ENCODE peak calls at places on chromosome 18, in four cellular contexts. G is H9, C is mesenchymal stem cell, W is H1. R is an unnamed sample.

GRCh38 chr18:75029456-75029855 is 179.5 kb downstream of the PTGR3 start:
- DNase-seq in C (no peak), W (no peak), G (no peak), R (no peak)

GRCh38 chr18:54127759-54128378 is 96.6 kb downstream of the MBD2 start:
- DNase-seq in C (peak), G (peak), W (peak), R (peak)

GRCh38 chr18:32770651-32771168 is 2.1 kb downstream of the KLHL14 start:
- DNase-seq in C (no peak), G (peak), W (peak), R (no peak)

GRCh38 chr18:73791081-73791480 is 356.6 kb downstream of the FBXO15 start:
- DNase-seq in G (no peak), C (no peak), W (no peak), R (no peak)

GRCh38 chr18:3869848-3870247 is 419.9 kb downstream of the TGIF1 start:
- DNase-seq in C (peak), W (no peak), G (no peak), R (peak)

GRCh38 chr18:33851546-33852078 is 273.6 kb downstream of the ASXL3 start:
- DNase-seq in W (no peak), C (no peak), G (no peak), R (no peak)

GRCh38 chr18:24491882-24492281 is 31.4 kb downstream of the HRH4 start:
- DNase-seq in C (no peak), W (no peak), G (no peak), R (no peak)

GRCh38 chr18:41121116-41121826 is 833.8 kb upstream of the PIK3C3 start:
- DNase-seq in W (no peak), C (peak), G (no peak), R (peak)

GRCh38 chr18:66640431-66640830 is 36.5 kb upstream of the CDH19 start:
- DNase-seq in W (no peak), C (peak), G (no peak), R (no peak)

GRCh38 chr18:37709740-37710139 is 144.1 kb upstream of the CELF4 start:
- DNase-seq in G (no peak), W (no peak), C (no peak), R (no peak)

GRCh38 chr18:80210312-80211083 is 36.8 kb downstream of the PARD6G start:
- DNase-seq in C (peak), G (no peak), W (peak), R (no peak)

GRCh38 chr18:56451188-56451587 is 187.2 kb downstream of the TXNL1 start:
- DNase-seq in C (no peak), W (no peak), G (no peak), R (no peak)

GRCh38 chr18:67301592-67301991 is 214.9 kb downstream of the DSEL start:
- DNase-seq in G (no peak), W (no peak), C (no peak), R (no peak)

GRCh38 chr18:37565985-37566478 is 434 bp upstream of the CELF4 start:
- DNase-seq in G (peak), C (peak), W (peak), R (peak)

GRCh38 chr18:9642799-9643445 is 28.6 kb upstream of the PPP4R1 start:
- DNase-seq in G (no peak), C (peak), W (no peak), R (no peak)

GRCh38 chr18:57029761-57030160 is 117.1 kb upstream of the BOD1L2 start:
- DNase-seq in C (no peak), G (peak), W (no peak), R (no peak)

GRCh38 chr18:71028285-71028762 is 739.5 kb downstream of the SOCS6 start:
- DNase-seq in C (no peak), G (peak), W (no peak), R (no peak)

GRCh38 chr18:3525870-3526420 is 76.0 kb downstream of the TGIF1 start:
- DNase-seq in G (no peak), W (no peak), C (no peak), R (no peak)

GRCh38 chr18:63887424-63887823 is at the start of gene SERPINB2:
- DNase-seq in W (no peak), C (no peak), G (no peak), R (no peak)

GRCh38 chr18:79344208-79344581 is 51.5 kb upstream of the NFATC1 start:
- DNase-seq in W (no peak), C (no peak), G (no peak), R (no peak)

GRCh38 chr18:40957533-40958070 is 997.4 kb upstream of the PIK3C3 start:
- DNase-seq in C (no peak), W (no peak), G (no peak), R (no peak)

GRCh38 chr18:55462652-55463051 is 125.3 kb downstream of the TCF4 start:
- DNase-seq in G (no peak), C (no peak), W (no peak), R (no peak)

GRCh38 chr18:67486534-67486933 is 30.0 kb downstream of the DSEL start:
- DNase-seq in C (no peak), W (no peak), G (no peak), R (no peak)

GRCh38 chr18:42758851-42759250 is 356.6 kb downstream of the RIT2 start:
- DNase-seq in G (no peak), C (peak), W (no peak), R (no peak)

GRCh38 chr18:10474309-10474708 is 19.9 kb downstream of the APCDD1 start:
- DNase-seq in C (no peak), W (no peak), G (no peak), R (no peak)

GRCh38 chr18:24395049-24395780 is 2.4 kb downstream of the OSBPL1A start:
- DNase-seq in C (peak), G (no peak), W (no peak), R (no peak)

GRCh38 chr18:5415035-5415434 is 119.5 kb upstream of the ZBTB14 start:
- DNase-seq in G (no peak), W (no peak), C (no peak), R (no peak)

GRCh38 chr18:5972298-5972697 is 77.0 kb upstream of the TMEM200C start:
- DNase-seq in C (no peak), W (no peak), G (no peak), R (no peak)

GRCh38 chr18:25921677-25922421 is 168.6 kb downstream of the SS18 start:
- DNase-seq in G (peak), W (peak), C (peak), R (no peak)

GRCh38 chr18:5294618-5295230 is 802 bp downstream of the ZBTB14 start:
- DNase-seq in W (peak), G (peak), C (peak), R (peak)

GRCh38 chr18:22606563-22607283 is 189.0 kb upstream of the CTAGE1 start:
- DNase-seq in C (peak), W (no peak), G (no peak), R (no peak)

GRCh38 chr18:73615506-73615905 is 532.1 kb downstream of the FBXO15 start:
- DNase-seq in G (no peak), C (no peak), W (no peak), R (no peak)

GRCh38 chr18:12321331-12321730 is 13.3 kb downstream of the TUBB6 start:
- DNase-seq in G (no peak), C (no peak), W (no peak), R (no peak)

GRCh38 chr18:37668971-37669747 is 103.6 kb upstream of the CELF4 start:
- DNase-seq in W (no peak), G (peak), C (no peak), R (peak)

GRCh38 chr18:4106407-4107033 is 348.6 kb downstream of the DLGAP1 start:
- DNase-seq in G (peak), C (peak), W (peak), R (peak)

GRCh38 chr18:22687892-22688680 is 245.0 kb upstream of the RBBP8 start:
- DNase-seq in W (no peak), C (no peak), G (no peak), R (no peak)

GRCh38 chr18:2303517-2304238 is 267.6 kb downstream of the METTL4 start:
- DNase-seq in C (no peak), G (no peak), W (no peak), R (no peak)

GRCh38 chr18:13379930-13380665 is 161.5 kb downstream of the LDLRAD4 start:
- DNase-seq in W (no peak), G (no peak), C (no peak), R (no peak)
- H3K27ac ChIP-seq in W (no peak), G (no peak), C (no peak), R (no peak)

DNA sequence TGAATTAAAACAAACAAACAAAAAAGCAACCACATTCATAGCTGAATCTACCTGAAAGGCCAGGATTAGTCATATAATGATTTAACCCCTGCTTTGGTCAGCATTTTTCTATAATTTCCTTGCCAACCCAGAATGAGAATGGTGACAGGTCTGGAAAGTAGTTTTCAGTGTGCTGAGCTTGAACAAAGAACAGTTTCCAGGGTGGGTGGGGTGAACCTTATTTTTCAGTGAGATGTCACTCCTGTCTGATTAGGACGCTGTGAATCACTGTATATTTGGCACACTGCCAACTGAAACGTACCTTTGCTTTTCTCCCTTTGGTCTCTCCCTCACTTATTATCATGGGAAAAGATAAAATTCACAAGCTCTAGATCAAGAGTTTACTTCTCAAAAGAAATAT is 35.0 kb upstream of the DSC1 start:
- DNase-seq in C (no peak), W (no peak), G (no peak), R (no peak)
- H2BK12ac ChIP-seq in C (no peak), W (no peak), G (no peak), R (no peak)

GRCh38 chr18:77127769-77128671 is 4.6 kb downstream of the MBP start:
- DNase-seq in C (peak), W (no peak), G (no peak), R (no peak)
- H2BK15ac ChIP-seq in C (no peak), W (no peak), G (no peak), R (no peak)

DNA sequence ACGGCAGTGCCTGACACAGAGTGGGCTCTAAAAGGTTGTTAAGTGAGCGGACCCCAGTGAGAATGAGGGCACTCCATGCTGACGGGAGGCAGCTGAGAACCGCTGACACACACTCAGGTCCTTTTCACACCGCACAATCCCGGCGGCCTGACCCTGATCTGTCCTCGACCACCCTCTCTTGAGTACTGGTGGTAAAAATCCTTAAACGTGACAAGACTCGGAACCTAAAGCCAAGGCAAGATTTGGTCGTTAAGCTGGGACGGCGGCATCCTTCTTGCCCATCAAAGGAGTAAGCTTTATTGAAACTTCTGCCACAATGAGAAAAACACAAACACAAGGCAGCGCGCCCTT is 577 bp downstream of the TMX3 start:
- DNase-seq in W (peak), G (no peak), C (peak), R (no peak)
- H3K27ac ChIP-seq in W (no peak), G (no peak), C (no peak), R (no peak)

GRCh38 chr18:49019446-49020045 is 68.8 kb upstream of the SMAD7 start:
- DNase-seq in W (no peak), G (no peak), C (peak), R (no peak)

GRCh38 chr18:49020129-49020528 is 69.4 kb upstream of the SMAD7 start:
- DNase-seq in C (no peak), W (peak), G (peak), R (no peak)

GRCh38 chr18:49017813-49018552 is 67.2 kb upstream of the SMAD7 start:
- DNase-seq in G (no peak), W (peak), C (no peak), R (no peak)

GRCh38 chr18:49018553-49018943 is 67.8 kb upstream of the SMAD7 start:
- DNase-seq in G (no peak), C (no peak), W (no peak), R (no peak)

DNA sequence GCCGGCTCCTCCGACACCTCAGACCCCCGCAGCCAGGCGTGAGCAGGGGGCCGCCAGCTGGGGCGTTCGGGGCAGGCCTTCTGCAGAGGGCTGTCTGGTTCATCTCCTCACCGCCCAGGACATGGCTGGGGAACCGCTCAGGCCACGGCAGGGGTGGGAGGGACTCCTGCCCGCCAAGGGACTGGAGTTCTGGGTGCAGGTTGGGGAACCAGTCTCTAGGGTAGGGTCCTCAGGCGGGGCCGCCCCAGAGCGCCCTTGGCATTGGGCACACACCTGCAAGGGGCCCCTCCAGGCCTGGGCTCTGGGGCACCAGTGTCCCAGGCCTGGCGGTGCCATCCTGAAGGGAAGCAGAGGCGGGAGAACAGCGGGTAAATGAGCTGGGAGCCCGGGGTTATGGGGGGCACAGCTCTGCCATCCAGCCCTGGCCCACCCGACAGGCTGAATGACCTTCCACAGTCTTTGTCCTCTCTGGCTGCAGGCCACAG is 68.2 kb upstream of the SMAD7 start:
- DNase-seq in C (no peak), G (no peak), W (peak), R (no peak)
- H2BK12ac ChIP-seq in C (no peak), G (no peak), W (no peak), R (no peak)

R was measured in neuronal stem cell.